ENCODE peak calls at places on chromosomes 5 and 9, in eight cellular contexts. One of them, this sample, is unnamed. For H3K9me3, the result is how much of the 10 kb centered on the place peaks cover.

GRCh38 chr5:155850411-155850810 is 476.6 kb upstream of the SGCD start:
- DNase-seq in K562: no peak
- DNase-seq in SK-N-SH: no peak
- DNase-seq in prostate gland: no peak
- DNase-seq in spleen: no peak
- DNase-seq in breast epithelium: no peak
- DNase-seq in esophagus muscularis mucosa: no peak
- DNase-seq in suprapubic skin: no peak
- DNase-seq in this sample: no peak

GRCh38 chr9:138064547-138064946 is 187.0 kb downstream of the CACNA1B start:
- DNase-seq in prostate gland: no peak
- DNase-seq in esophagus muscularis mucosa: no peak
- DNase-seq in spleen: peak
- DNase-seq in suprapubic skin: no peak
- DNase-seq in SK-N-SH: no peak
- DNase-seq in K562: no peak
- DNase-seq in breast epithelium: peak
- DNase-seq in this sample: no peak

GRCh38 chr5:89777758-89778157 is 631.8 kb downstream of the CETN3 start:
- DNase-seq in breast epithelium: no peak
- DNase-seq in K562: no peak
- DNase-seq in SK-N-SH: no peak
- DNase-seq in suprapubic skin: no peak
- DNase-seq in esophagus muscularis mucosa: no peak
- DNase-seq in spleen: no peak
- DNase-seq in prostate gland: no peak
- DNase-seq in this sample: no peak

GRCh38 chr5:5356765-5357164 is 65.7 kb upstream of the ICE1 start:
- DNase-seq in K562: no peak
- DNase-seq in suprapubic skin: no peak
- DNase-seq in SK-N-SH: no peak
- DNase-seq in breast epithelium: no peak
- DNase-seq in prostate gland: no peak
- DNase-seq in spleen: no peak
- DNase-seq in esophagus muscularis mucosa: no peak
- DNase-seq in this sample: no peak

GRCh38 chr5:150672237-150672883 is 11.3 kb downstream of the MYOZ3 start:
- DNase-seq in spleen: peak
- DNase-seq in SK-N-SH: peak
- DNase-seq in suprapubic skin: no peak
- DNase-seq in breast epithelium: no peak
- DNase-seq in prostate gland: peak
- DNase-seq in esophagus muscularis mucosa: peak
- DNase-seq in K562: no peak
- DNase-seq in this sample: peak

GRCh38 chr5:40033411-40033810 is 608.6 kb upstream of the DAB2 start:
- DNase-seq in esophagus muscularis mucosa: no peak
- DNase-seq in prostate gland: no peak
- DNase-seq in K562: no peak
- DNase-seq in breast epithelium: no peak
- DNase-seq in SK-N-SH: no peak
- DNase-seq in suprapubic skin: no peak
- DNase-seq in spleen: peak
- DNase-seq in this sample: no peak

GRCh38 chr9:112846528-112847488 is 43.9 kb downstream of the SLC46A2 start:
- DNase-seq in prostate gland: no peak
- DNase-seq in spleen: no peak
- DNase-seq in SK-N-SH: no peak
- DNase-seq in esophagus muscularis mucosa: no peak
- DNase-seq in breast epithelium: no peak
- DNase-seq in K562: no peak
- DNase-seq in suprapubic skin: peak
- DNase-seq in this sample: no peak

GRCh38 chr5:27598576-27598975 is 560.2 kb upstream of the CDH9 start:
- DNase-seq in suprapubic skin: no peak
- DNase-seq in K562: no peak
- DNase-seq in SK-N-SH: no peak
- DNase-seq in breast epithelium: no peak
- DNase-seq in prostate gland: no peak
- DNase-seq in spleen: no peak
- DNase-seq in esophagus muscularis mucosa: no peak
- DNase-seq in this sample: no peak

GRCh38 chr5:6291961-6292360 is 86.4 kb downstream of the MED10 start:
- DNase-seq in spleen: no peak
- DNase-seq in SK-N-SH: no peak
- DNase-seq in esophagus muscularis mucosa: no peak
- DNase-seq in K562: no peak
- DNase-seq in suprapubic skin: no peak
- DNase-seq in breast epithelium: no peak
- DNase-seq in prostate gland: no peak
- DNase-seq in this sample: no peak

GRCh38 chr5:180527659-180528058 is 33.5 kb downstream of the CNOT6 start:
- DNase-seq in spleen: no peak
- DNase-seq in esophagus muscularis mucosa: no peak
- DNase-seq in breast epithelium: no peak
- DNase-seq in K562: no peak
- DNase-seq in suprapubic skin: no peak
- DNase-seq in SK-N-SH: no peak
- DNase-seq in prostate gland: no peak
- DNase-seq in this sample: no peak
- H3K9me3 ChIP-seq in spleen: under half
- H3K9me3 ChIP-seq in esophagus muscularis mucosa: under half
- H3K9me3 ChIP-seq in breast epithelium: under half
- H3K9me3 ChIP-seq in K562: under half
- H3K9me3 ChIP-seq in suprapubic skin: under half
- H3K9me3 ChIP-seq in SK-N-SH: under half
- H3K9me3 ChIP-seq in prostate gland: under half
- H3K9me3 ChIP-seq in this sample: under half

GRCh38 chr9:93100265-93100636 is 4.2 kb downstream of the CARD19 start:
- DNase-seq in suprapubic skin: no peak
- DNase-seq in breast epithelium: peak
- DNase-seq in SK-N-SH: no peak
- DNase-seq in spleen: peak
- DNase-seq in K562: no peak
- DNase-seq in esophagus muscularis mucosa: no peak
- DNase-seq in prostate gland: no peak
- DNase-seq in this sample: no peak
- TF ChIP-seq POLR2AphosphoS5 in suprapubic skin: no peak
- TF ChIP-seq POLR2AphosphoS5 in breast epithelium: no peak
- TF ChIP-seq POLR2AphosphoS5 in SK-N-SH: no peak
- TF ChIP-seq POLR2AphosphoS5 in spleen: no peak
- TF ChIP-seq POLR2AphosphoS5 in K562: no peak
- TF ChIP-seq POLR2AphosphoS5 in esophagus muscularis mucosa: no peak
- TF ChIP-seq POLR2AphosphoS5 in prostate gland: no peak
- TF ChIP-seq POLR2AphosphoS5 in this sample: no peak

GRCh38 chr5:86979801-86980510 is 287.7 kb upstream of the RASA1 start:
- DNase-seq in esophagus muscularis mucosa: no peak
- DNase-seq in breast epithelium: no peak
- DNase-seq in spleen: no peak
- DNase-seq in prostate gland: no peak
- DNase-seq in K562: no peak
- DNase-seq in suprapubic skin: no peak
- DNase-seq in SK-N-SH: no peak
- DNase-seq in this sample: no peak
- H3K9me3 ChIP-seq in esophagus muscularis mucosa: under half
- H3K9me3 ChIP-seq in breast epithelium: under half
- H3K9me3 ChIP-seq in spleen: under half
- H3K9me3 ChIP-seq in prostate gland: under half
- H3K9me3 ChIP-seq in K562: under half
- H3K9me3 ChIP-seq in suprapubic skin: under half
- H3K9me3 ChIP-seq in SK-N-SH: under half
- H3K9me3 ChIP-seq in this sample: under half

GRCh38 chr5:123810911-123811310 is 298.9 kb downstream of the CSNK1G3 start:
- DNase-seq in K562: no peak
- DNase-seq in prostate gland: no peak
- DNase-seq in esophagus muscularis mucosa: no peak
- DNase-seq in suprapubic skin: no peak
- DNase-seq in spleen: no peak
- DNase-seq in breast epithelium: no peak
- DNase-seq in SK-N-SH: no peak
- DNase-seq in this sample: no peak

GRCh38 chr5:123810253-123810652 is 298.3 kb downstream of the CSNK1G3 start:
- DNase-seq in breast epithelium: no peak
- DNase-seq in esophagus muscularis mucosa: no peak
- DNase-seq in spleen: no peak
- DNase-seq in suprapubic skin: no peak
- DNase-seq in K562: no peak
- DNase-seq in SK-N-SH: no peak
- DNase-seq in prostate gland: no peak
- DNase-seq in this sample: no peak

GRCh38 chr5:123808841-123809240 is 296.9 kb downstream of the CSNK1G3 start:
- DNase-seq in SK-N-SH: no peak
- DNase-seq in suprapubic skin: no peak
- DNase-seq in K562: no peak
- DNase-seq in breast epithelium: no peak
- DNase-seq in spleen: no peak
- DNase-seq in prostate gland: no peak
- DNase-seq in esophagus muscularis mucosa: no peak
- DNase-seq in this sample: no peak

GRCh38 chr5:123811771-123812170 is 299.8 kb downstream of the CSNK1G3 start:
- DNase-seq in K562: no peak
- DNase-seq in prostate gland: no peak
- DNase-seq in suprapubic skin: no peak
- DNase-seq in SK-N-SH: no peak
- DNase-seq in breast epithelium: no peak
- DNase-seq in spleen: no peak
- DNase-seq in esophagus muscularis mucosa: no peak
- DNase-seq in this sample: no peak

GRCh38 chr5:123809594-123810172 is 297.7 kb downstream of the CSNK1G3 start:
- DNase-seq in prostate gland: no peak
- DNase-seq in suprapubic skin: no peak
- DNase-seq in K562: no peak
- DNase-seq in breast epithelium: no peak
- DNase-seq in esophagus muscularis mucosa: no peak
- DNase-seq in SK-N-SH: no peak
- DNase-seq in spleen: no peak
- DNase-seq in this sample: no peak
- TF ChIP-seq POLR2AphosphoS5 in prostate gland: no peak
- TF ChIP-seq POLR2AphosphoS5 in suprapubic skin: no peak
- TF ChIP-seq POLR2AphosphoS5 in K562: no peak
- TF ChIP-seq POLR2AphosphoS5 in breast epithelium: no peak
- TF ChIP-seq POLR2AphosphoS5 in esophagus muscularis mucosa: no peak
- TF ChIP-seq POLR2AphosphoS5 in SK-N-SH: no peak
- TF ChIP-seq POLR2AphosphoS5 in spleen: no peak
- TF ChIP-seq POLR2AphosphoS5 in this sample: no peak

DNA sequence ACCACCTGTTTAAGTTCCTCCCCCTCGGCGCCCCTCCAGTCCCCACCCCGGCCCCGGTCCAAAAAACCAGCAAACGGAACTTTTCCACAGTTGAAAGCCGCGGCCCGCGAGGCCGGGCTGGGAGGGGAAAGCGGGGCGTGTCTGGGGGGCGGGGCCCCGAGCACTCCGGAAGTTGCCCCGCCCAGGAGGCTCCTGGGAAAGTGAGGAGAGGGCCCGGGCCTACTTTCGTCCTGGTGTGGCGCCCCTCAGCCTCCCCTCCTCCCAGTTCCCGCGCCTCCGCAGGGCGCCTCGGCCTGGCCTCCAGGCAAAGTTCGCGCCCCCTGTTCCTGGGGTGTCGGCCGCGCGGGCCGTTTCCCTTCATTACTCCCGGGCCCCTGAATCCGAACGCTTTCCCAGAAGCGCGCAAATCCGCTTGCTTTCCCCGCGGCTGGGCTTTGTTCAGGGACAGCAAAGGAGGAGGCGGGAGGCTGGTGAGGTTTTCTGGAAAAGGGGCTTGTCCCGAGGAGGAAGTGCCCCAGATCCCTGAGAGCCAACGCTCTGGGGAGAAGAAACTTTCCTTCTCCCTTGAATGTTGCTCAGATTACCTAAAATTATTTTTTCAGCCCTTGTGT is 4.4 kb upstream of the DMRT3 start:
- DNase-seq in K562: peak
- DNase-seq in SK-N-SH: peak
- DNase-seq in suprapubic skin: peak
- DNase-seq in esophagus muscularis mucosa: peak
- DNase-seq in prostate gland: no peak
- DNase-seq in spleen: no peak
- DNase-seq in breast epithelium: no peak
- DNase-seq in this sample: no peak
- H3K9me3 ChIP-seq in K562: under half
- H3K9me3 ChIP-seq in SK-N-SH: under half
- H3K9me3 ChIP-seq in suprapubic skin: under half
- H3K9me3 ChIP-seq in esophagus muscularis mucosa: under half
- H3K9me3 ChIP-seq in prostate gland: under half
- H3K9me3 ChIP-seq in spleen: under half
- H3K9me3 ChIP-seq in breast epithelium: under half
- H3K9me3 ChIP-seq in this sample: under half

GRCh38 chr9:91361294-91362201 is at the start of gene AUH:
- DNase-seq in breast epithelium: peak
- DNase-seq in spleen: peak
- DNase-seq in SK-N-SH: peak
- DNase-seq in prostate gland: peak
- DNase-seq in suprapubic skin: peak
- DNase-seq in K562: peak
- DNase-seq in esophagus muscularis mucosa: peak
- DNase-seq in this sample: peak
- TF ChIP-seq POLR2AphosphoS5 in breast epithelium: peak
- TF ChIP-seq POLR2AphosphoS5 in spleen: peak
- TF ChIP-seq POLR2AphosphoS5 in SK-N-SH: peak
- TF ChIP-seq POLR2AphosphoS5 in prostate gland: peak
- TF ChIP-seq POLR2AphosphoS5 in suprapubic skin: no peak
- TF ChIP-seq POLR2AphosphoS5 in K562: peak
- TF ChIP-seq POLR2AphosphoS5 in esophagus muscularis mucosa: peak
- TF ChIP-seq POLR2AphosphoS5 in this sample: no peak

This sample was measured in stomach.